ENCODE peak calls at places on chromosomes 4 and X, in seven cellular contexts. H is foreskin fibroblast, N is tibial artery, L is cardiac muscle cell, Y is AG10803, P is bronchial epithelial cell, S is brain microvascular endothelial cell. M is an unnamed sample.

GRCh38 chrX:70762285-70762684 is 146.2 kb downstream of the TEX11 start:
- DNase-seq in N (no peak), Y (no peak), P (no peak), L (no peak), H (no peak), S (no peak), M (no peak)

GRCh38 chrX:17860811-17861495 is at the start of gene RAI2:
- DNase-seq in N (no peak), H (peak), L (no peak), P (no peak), S (no peak), Y (no peak), M (no peak)

GRCh38 chr4:94032754-94033153 is 174.9 kb upstream of the SMARCAD1 start:
- DNase-seq in L (no peak), Y (no peak), P (no peak), N (no peak), S (peak), H (no peak), M (no peak)

GRCh38 chr4:165967486-165967885 is 94.4 kb downstream of the TLL1 start:
- DNase-seq in L (no peak), H (no peak), Y (no peak), N (no peak), S (no peak), P (peak), M (no peak)

GRCh38 chr4:141580523-141580922 is 55.9 kb upstream of the IL15 start:
- DNase-seq in H (no peak), N (no peak), P (no peak), L (no peak), S (no peak), Y (no peak), M (no peak)

GRCh38 chr4:73734405-73735070 is 5.8 kb upstream of the CXCL8 start:
- DNase-seq in S (no peak), P (no peak), L (no peak), H (peak), Y (peak), N (no peak), M (no peak)

GRCh38 chrX:114465689-114466088 is 118.2 kb upstream of the HTR2C start:
- DNase-seq in H (no peak), S (no peak), L (no peak), Y (no peak), P (no peak), N (no peak), M (no peak)

GRCh38 chr4:123312951-123313592 is 83.5 kb upstream of the SPRY1 start:
- DNase-seq in S (no peak), L (no peak), P (no peak), Y (no peak), N (no peak), H (no peak), M (no peak)

GRCh38 chr4:77036206-77036605 is 39.6 kb downstream of the CCNI start:
- DNase-seq in N (no peak), Y (peak), H (peak), L (peak), P (no peak), S (peak), M (no peak)

GRCh38 chr4:22897520-22898108 is 204.9 kb downstream of the GBA3 start:
- DNase-seq in L (peak), S (no peak), H (peak), P (peak), Y (peak), N (no peak), M (peak)

GRCh38 chr4:164937576-164938270 is 39.7 kb downstream of the TRIM61 start:
- DNase-seq in N (no peak), Y (peak), P (peak), S (peak), L (peak), H (peak), M (no peak)

DNA sequence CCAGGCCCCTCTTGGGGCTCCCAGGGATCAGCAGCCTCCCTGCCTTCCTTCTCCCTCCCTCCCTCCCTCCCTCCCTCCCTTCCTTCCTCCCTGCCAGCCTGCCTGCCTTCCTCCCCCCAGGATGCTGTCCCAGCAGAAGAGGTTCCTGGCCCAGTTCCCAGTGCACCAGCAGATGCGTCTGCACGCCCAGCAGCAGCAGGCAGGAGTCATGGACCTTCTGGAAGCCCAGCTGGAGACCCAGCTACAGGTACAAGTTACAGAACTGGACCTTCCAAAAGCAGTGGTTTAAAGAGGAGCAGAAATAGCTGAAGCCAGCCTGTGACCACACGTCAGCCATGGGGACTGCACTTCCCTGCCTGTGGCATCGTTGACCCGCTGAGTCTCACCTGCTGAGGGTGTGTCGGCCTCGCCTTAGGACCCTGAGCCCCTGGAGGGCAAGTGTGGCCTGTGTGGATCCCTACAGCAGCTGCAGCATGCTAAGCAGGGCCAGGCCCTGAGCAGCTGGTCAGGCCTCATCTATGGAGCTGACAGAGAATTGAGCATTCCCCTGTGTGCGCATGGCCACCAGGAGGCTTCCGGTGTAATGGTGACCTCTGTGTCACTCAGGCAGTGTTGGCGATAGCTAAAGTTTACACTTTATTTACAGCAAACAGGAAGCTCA is 84.7 kb downstream of the CRMP1 start:
- DNase-seq in S (no peak), N (peak), Y (peak), L (peak), H (peak), P (no peak), M (no peak)
- TF ChIP-seq CTCF in S (no peak), N (no peak), Y (no peak), L (no peak), H (no peak), P (no peak), M (no peak)

DNA sequence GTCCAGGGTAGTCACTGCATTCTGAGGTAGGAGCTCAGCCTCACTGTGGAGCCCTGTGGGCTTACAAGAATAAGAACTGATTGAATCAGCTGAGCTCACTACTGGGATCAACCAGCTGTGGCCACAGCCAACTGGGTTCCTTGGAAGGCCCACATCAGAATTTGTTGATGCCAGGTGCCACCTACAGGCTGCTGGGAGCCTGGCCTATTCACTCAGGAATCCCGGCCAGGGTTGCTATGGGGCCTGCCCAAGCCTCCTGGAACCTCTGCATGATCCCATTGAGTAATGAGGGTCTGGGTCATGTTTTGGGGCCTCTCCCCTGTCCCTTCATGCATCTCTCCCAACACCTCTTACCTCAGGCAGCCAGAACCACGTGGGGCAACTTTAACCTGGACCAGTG is 53.9 kb upstream of the KIAA1210 start:
- DNase-seq in P (peak), L (peak), N (no peak), Y (no peak), S (no peak), H (no peak), M (no peak)
- TF ChIP-seq CTCF in P (peak), L (peak), N (no peak), Y (peak), S (peak), H (peak), M (no peak)

DNA sequence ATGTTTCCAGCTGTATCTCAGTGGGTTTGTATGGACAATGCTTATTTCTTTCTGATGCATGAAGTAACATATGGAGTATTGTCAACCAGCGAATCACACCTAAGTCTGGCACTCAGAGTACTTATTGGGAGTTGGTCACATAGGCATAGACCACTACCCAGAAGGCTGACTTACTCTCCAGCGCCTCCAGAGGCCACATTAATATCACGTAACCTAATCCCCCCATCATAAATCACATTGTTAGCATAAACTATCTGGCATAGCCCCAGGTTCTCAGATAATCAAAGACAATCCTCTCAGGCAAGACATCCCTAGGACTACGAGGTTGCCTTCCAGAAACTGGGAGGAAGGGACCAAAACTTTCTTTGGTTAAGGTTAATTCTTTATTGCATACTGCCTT is 560.5 kb upstream of the PABPC4L start:
- DNase-seq in P (no peak), S (no peak), H (no peak), N (no peak), Y (no peak), L (no peak), M (no peak)
- TF ChIP-seq CTCF in P (no peak), S (peak), H (no peak), N (no peak), Y (no peak), L (no peak), M (no peak)

DNA sequence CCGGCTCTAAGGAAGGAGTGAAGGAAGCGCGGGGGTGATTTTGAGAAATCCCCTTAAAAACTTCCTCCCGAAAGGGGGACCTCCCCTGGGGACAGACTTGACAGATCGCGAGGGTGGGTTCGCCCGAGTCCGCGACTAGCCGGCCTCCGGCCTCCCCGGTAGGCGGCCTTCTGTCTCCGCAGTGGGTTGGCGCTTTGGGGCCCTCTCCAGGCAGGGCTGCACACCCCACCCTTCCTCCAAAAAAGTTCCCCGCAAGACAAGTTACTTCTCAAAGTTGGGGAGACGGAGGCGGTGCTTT is 24.8 kb downstream of the HOPX start:
- DNase-seq in L (no peak), N (no peak), P (no peak), S (no peak), Y (no peak), H (peak), M (no peak)
- TF ChIP-seq CTCF in L (peak), N (no peak), P (peak), S (peak), Y (no peak), H (no peak), M (no peak)

GRCh38 chrX:126164689-126165400 is 1.2 kb downstream of the DCAF12L2 start:
- DNase-seq in P (no peak), L (no peak), S (no peak), N (no peak), Y (no peak), H (no peak), M (no peak)

GRCh38 chrX:126170715-126171114 is 4.6 kb upstream of the DCAF12L2 start:
- DNase-seq in L (no peak), P (no peak), Y (no peak), H (no peak), N (no peak), S (no peak), M (no peak)

GRCh38 chrX:126165721-126166401 is at the start of gene DCAF12L2:
- DNase-seq in H (no peak), S (no peak), P (no peak), Y (no peak), N (no peak), L (peak), M (no peak)

GRCh38 chrX:126167560-126167959 is 1.5 kb upstream of the DCAF12L2 start:
- DNase-seq in H (no peak), S (no peak), Y (no peak), P (no peak), L (no peak), N (no peak), M (no peak)

GRCh38 chrX:126165401-126165720 is 728 bp downstream of the DCAF12L2 start:
- DNase-seq in H (no peak), P (no peak), Y (no peak), N (no peak), S (no peak), L (no peak), M (no peak)
- TF ChIP-seq CTCF in H (no peak), P (no peak), Y (no peak), N (no peak), S (no peak), L (no peak), M (no peak)

GRCh38 chr4:11455201-11455835 is 26.6 kb upstream of the HS3ST1 start:
- DNase-seq in H (no peak), Y (no peak), P (no peak), N (no peak), S (no peak), L (no peak), M (no peak)
- TF ChIP-seq CTCF in H (no peak), Y (no peak), P (no peak), N (no peak), S (no peak), L (no peak), M (no peak)

DNA sequence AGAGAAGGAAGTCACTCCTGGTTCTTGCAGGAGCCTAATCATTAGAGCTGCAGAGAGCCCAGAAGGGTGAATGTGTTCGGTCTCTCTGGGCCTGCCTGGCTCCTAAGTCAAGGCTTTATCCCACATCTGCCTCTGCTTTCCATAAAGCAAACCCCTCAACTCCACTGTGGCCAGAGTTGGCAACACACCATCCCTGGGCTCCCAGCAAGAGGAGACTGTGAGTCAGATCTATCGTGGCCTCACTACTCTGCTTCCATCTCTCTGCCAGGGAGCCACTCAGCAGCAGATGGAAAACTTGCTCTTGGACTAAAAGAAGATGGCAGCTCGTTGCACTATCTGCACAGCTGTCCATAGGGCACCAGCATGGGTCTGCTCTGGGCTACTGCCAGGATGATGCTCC is 348.2 kb downstream of the FBXW7 start:
- DNase-seq in L (no peak), S (no peak), Y (no peak), H (no peak), P (no peak), N (no peak), M (no peak)
- TF ChIP-seq CTCF in L (no peak), S (no peak), Y (no peak), H (no peak), P (no peak), N (no peak), M (no peak)